ENCODE peak calls at places on chromosomes 12 and 14, in five cellular contexts. C, R, T, X and P are unnamed samples.

GRCh38 chr12:124952295-124952694 is 36.6 kb downstream of the DHX37 start:
- DNase-seq in X (no peak), C (no peak), R (no peak), T (no peak), P (no peak)

GRCh38 chr12:47715393-47715876 is 9.6 kb upstream of the RPAP3 start:
- DNase-seq in T (peak; percentile 58), C (peak; percentile 72), X (peak; percentile 79), R (peak; percentile 74), P (peak; percentile 82)

GRCh38 chr12:122795807-122796206 is 21.4 kb downstream of the CCDC62 start:
- DNase-seq in T (no peak), C (no peak), X (no peak), R (no peak), P (no peak)

GRCh38 chr12:6364037-6364360 is 11.4 kb downstream of the SCNN1A start:
- DNase-seq in C (no peak), R (no peak), X (no peak), T (no peak), P (no peak)

GRCh38 chr12:93699271-93700141 is 22.3 kb downstream of the CRADD start:
- DNase-seq in T (peak; percentile 68), R (no peak), X (peak; percentile 56), C (peak; percentile 84), P (peak; percentile 42)

GRCh38 chr14:30223385-30223785 is 295.7 kb upstream of the PRKD1 start:
- DNase-seq in X (peak; percentile 92), T (peak; percentile 89), C (peak; percentile 94), R (peak; percentile 62), P (peak; percentile 96)

GRCh38 chr12:99600388-99600787 is 47.2 kb upstream of the GARIN6 start:
- DNase-seq in C (no peak), X (no peak), T (no peak), R (no peak), P (no peak)

GRCh38 chr12:100688451-100688864 is 106.1 kb upstream of the ANO4 start:
- DNase-seq in T (no peak), R (no peak), C (no peak), X (no peak), P (no peak)

GRCh38 chr14:49982522-49982951 is 89.7 kb downstream of the ARF6 start:
- DNase-seq in T (peak; percentile 84), C (peak; percentile 94), R (no peak), X (peak; percentile 95), P (peak; percentile 93)

GRCh38 chr14:30771595-30771994 is 102.8 kb upstream of the COCH start:
- DNase-seq in C (no peak), X (no peak), R (no peak), T (no peak), P (no peak)

GRCh38 chr12:88793091-88793490 is 212.8 kb upstream of the KITLG start:
- DNase-seq in R (no peak), T (no peak), C (peak; percentile 23), X (peak; percentile 6), P (no peak)

GRCh38 chr12:132494294-132495164 is 4.6 kb downstream of the FBRSL1 start:
- DNase-seq in T (no peak), R (peak; percentile 51), C (no peak), X (no peak), P (no peak)

GRCh38 chr12:105107176-105107496 is 395 bp upstream of the WASHC4 start:
- DNase-seq in T (no peak), R (no peak), C (peak; percentile 76), X (peak; percentile 59), P (peak; percentile 69)

GRCh38 chr12:74791365-74791764 is 253.7 kb downstream of the ATXN7L3B start:
- DNase-seq in C (peak; percentile 38), T (no peak), X (no peak), R (no peak), P (no peak)

GRCh38 chr12:109744991-109745942 is 31.6 kb downstream of the FAM222A start:
- DNase-seq in C (no peak), R (no peak), T (no peak), X (no peak), P (no peak)

GRCh38 chr12:91577586-91578539 is 395.2 kb upstream of the DCN start:
- DNase-seq in X (peak; percentile 51), C (peak; percentile 45), T (no peak), R (no peak), P (peak; percentile 52)

GRCh38 chr12:113185180-113186032 is at the start of the genes DDX54 and RITA1:
- DNase-seq in C (peak; percentile 82), R (peak; percentile 90), T (no peak), X (peak; percentile 76), P (peak; percentile 83)

GRCh38 chr12:69334138-69334537 is 14.0 kb upstream of the LYZ start:
- DNase-seq in C (no peak), R (no peak), T (no peak), X (no peak), P (no peak)

GRCh38 chr14:101441710-101442109 is 119.6 kb upstream of the DIO3 start:
- DNase-seq in X (no peak), C (no peak), T (no peak), R (no peak), P (no peak)

GRCh38 chr14:52891800-52892199 is 59.0 kb downstream of the FERMT2 start:
- DNase-seq in T (no peak), X (no peak), C (no peak), R (no peak), P (no peak)

GRCh38 chr12:100793182-100793581 is 1.4 kb upstream of the ANO4 start:
- DNase-seq in T (peak; percentile 29), C (peak; percentile 69), R (no peak), X (peak; percentile 50), P (peak; percentile 30)

GRCh38 chr14:21220874-21221477 is 48.3 kb downstream of the HNRNPC start:
- DNase-seq in T (no peak), C (no peak), X (no peak), R (no peak), P (peak; percentile 66)

GRCh38 chr14:26593377-26593776 is 4.5 kb downstream of the NOVA1 start:
- DNase-seq in R (no peak), X (no peak), C (no peak), T (no peak), P (no peak)

GRCh38 chr12:105385141-105385540 is 54.6 kb downstream of the C12orf75 start:
- DNase-seq in R (no peak), X (peak; percentile 13), C (peak; percentile 44), T (peak; percentile 39), P (peak; percentile 17)

GRCh38 chr14:99273724-99274345 is 1.8 kb upstream of the BCL11B start:
- DNase-seq in T (no peak), X (no peak), C (no peak), R (no peak), P (no peak)

GRCh38 chr14:74595006-74595735 is 16.9 kb downstream of the LTBP2 start:
- DNase-seq in T (no peak), C (peak; percentile 68), R (peak; percentile 91), X (peak; percentile 75), P (peak; percentile 87)

GRCh38 chr12:89210277-89210676 is 142.0 kb downstream of the DUSP6 start:
- DNase-seq in R (no peak), X (no peak), C (no peak), T (no peak), P (no peak)

DNA sequence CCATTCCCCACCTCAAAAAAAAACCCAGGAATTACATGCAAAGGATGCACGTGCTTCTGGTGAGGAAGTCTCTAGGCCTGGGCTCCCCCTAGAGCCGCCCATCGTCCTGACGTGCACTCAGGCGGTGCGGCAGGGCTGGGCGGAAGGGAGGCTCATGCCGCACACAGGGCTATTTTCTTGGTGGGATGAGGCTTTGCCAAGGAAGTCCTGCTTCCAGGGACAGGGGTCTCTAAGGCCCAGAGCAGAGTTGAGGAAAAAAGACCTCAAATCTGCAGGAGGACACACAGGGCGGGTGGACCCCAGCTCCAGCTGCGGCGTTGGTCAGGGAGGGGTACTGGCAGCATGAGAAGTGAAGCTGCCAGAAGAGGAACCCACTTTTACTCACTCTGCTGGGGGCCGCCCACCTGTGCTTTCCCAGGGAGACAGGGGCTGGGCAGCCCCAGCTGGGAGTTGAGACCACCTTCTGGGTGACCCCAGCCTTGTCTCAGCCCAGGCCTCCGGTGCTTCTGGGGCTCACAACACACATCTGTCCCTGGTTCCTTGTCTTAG is 4.2 kb downstream of the RHOF start:
- DNase-seq in T (no peak), R (peak; percentile 68), X (no peak), C (no peak), P (no peak)
- TF ChIP-seq CTCF in T (no peak), R (no peak), X (no peak), C (no peak), P (no peak)

GRCh38 chr12:55815473-55815872 is 2.1 kb downstream of the SARNP start:
- DNase-seq in T (no peak), R (no peak), C (no peak), X (no peak), P (no peak)
- H3K4me3 ChIP-seq in T (peak overlapping the region; percentile 6), R (peak overlapping the region; percentile 72), C (no peak overlapping the region), X (peak overlapping the region; percentile 90), P (no peak overlapping the region)

GRCh38 chr12:67621926-67622325 is 26.6 kb upstream of the DYRK2 start:
- DNase-seq in C (no peak), X (no peak), T (no peak), R (no peak), P (no peak)

GRCh38 chr12:67626156-67626555 is 22.4 kb upstream of the DYRK2 start:
- DNase-seq in R (no peak), C (no peak), T (no peak), X (no peak), P (no peak)

GRCh38 chr12:67623259-67623658 is 25.3 kb upstream of the DYRK2 start:
- DNase-seq in X (no peak), T (no peak), R (no peak), C (no peak), P (no peak)

GRCh38 chr12:67625004-67625403 is 23.5 kb upstream of the DYRK2 start:
- DNase-seq in T (no peak), X (no peak), R (no peak), C (no peak), P (no peak)

GRCh38 chr12:67624355-67624754 is 24.2 kb upstream of the DYRK2 start:
- DNase-seq in T (no peak), C (no peak), X (no peak), R (no peak), P (no peak)
- TF ChIP-seq CTCF in T (no peak), C (no peak), X (no peak), R (no peak), P (no peak)

GRCh38 chr14:65282909-65283253 is 129.6 kb upstream of the FUT8 start:
- DNase-seq in C (no peak), T (no peak), R (no peak), X (no peak), P (no peak)
- H3K4me3 ChIP-seq in C (no peak overlapping the region), T (no peak overlapping the region), R (no peak overlapping the region), X (no peak overlapping the region), P (no peak overlapping the region)

GRCh38 chr14:91858536-91859275 is 8.6 kb downstream of the TC2N start:
- DNase-seq in C (peak; percentile 44), X (peak; percentile 29), R (no peak), T (peak; percentile 26), P (peak; percentile 52)
- TF ChIP-seq CTCF in C (no peak), X (no peak), R (no peak), T (no peak), P (peak; percentile 8)

GRCh38 chr12:56021882-56022497 is 1.1 kb downstream of the IKZF4 start:
- DNase-seq in R (no peak), C (no peak), X (no peak), T (no peak), P (no peak)
- H3K4me3 ChIP-seq in R (no peak overlapping the region), C (peak overlapping the region; percentile 26), X (peak overlapping the region; percentile 36), T (peak overlapping the region; percentile 28), P (peak overlapping the region; percentile 32)

DNA sequence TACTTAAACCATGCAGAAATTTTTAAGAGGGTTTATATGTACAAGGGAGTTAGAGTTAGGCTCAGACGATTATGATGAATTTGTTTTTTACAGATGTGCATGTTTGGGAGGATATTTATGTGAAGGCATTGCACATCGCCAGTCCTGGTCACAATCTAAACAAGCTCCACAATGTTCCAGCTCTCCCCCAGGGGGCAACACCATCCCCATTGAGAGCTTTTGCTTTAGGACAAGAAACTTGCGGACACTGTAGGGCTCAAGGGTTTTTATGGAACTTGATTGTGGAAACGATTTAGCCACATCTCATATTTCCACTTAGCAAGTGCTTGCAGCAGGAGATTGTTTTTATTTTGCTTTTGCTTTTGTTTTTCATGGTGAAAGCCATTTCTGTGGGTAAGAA is 276.8 kb upstream of the SRRM4 start:
- DNase-seq in C (no peak), R (no peak), X (no peak), T (no peak), P (no peak)
- TF ChIP-seq CTCF in C (no peak), R (no peak), X (no peak), T (no peak), P (no peak)